ENCODE peak calls at places on chromosome X, in five cellular contexts. Z, C, U, D and B are unnamed samples.
A peak's percentile ranks its signal among the peaks of the same experiment; 100 is the strongest.

GRCh38 chrX:9339603-9340569 is 125.0 kb upstream of the TBL1X start:
- DNase-seq in U (peak; percentile 45), C (no peak), Z (no peak), D (no peak), B (no peak)

GRCh38 chrX:29617276-29617675 is 598.1 kb upstream of the MAGEB2 start:
- DNase-seq in Z (peak; percentile 69), C (no peak), D (no peak), U (peak; percentile 40), B (no peak)

GRCh38 chrX:69037786-69038185 is 127.5 kb downstream of the PJA1 start:
- DNase-seq in Z (no peak), C (peak; percentile 8), D (no peak), U (no peak), B (no peak)

GRCh38 chrX:73818200-73819116 is 255.5 kb downstream of the CHIC1 start:
- DNase-seq in U (no peak), D (no peak), Z (no peak), C (no peak), B (no peak)

GRCh38 chrX:131741103-131741581 is 197.3 kb downstream of the OR13H1 start:
- DNase-seq in C (no peak), Z (peak; percentile 81), D (no peak), U (no peak), B (peak; percentile 97)

GRCh38 chrX:52420824-52421443 is 52.1 kb downstream of the XAGE2 start:
- DNase-seq in U (no peak), C (no peak), Z (peak; percentile 55), D (no peak), B (peak; percentile 55)

GRCh38 chrX:149807747-149808458 is 26.2 kb downstream of the MAGEA9 start:
- DNase-seq in Z (no peak), D (no peak), C (no peak), U (no peak), B (no peak)

GRCh38 chrX:119015407-119016242 is 41.2 kb downstream of the LONRF3 start:
- DNase-seq in Z (peak; percentile 80), U (peak; percentile 83), C (no peak), D (no peak), B (peak; percentile 85)

GRCh38 chrX:39936886-39937770 is 160.6 kb downstream of the BCOR start:
- DNase-seq in U (no peak), D (no peak), C (no peak), Z (no peak), B (no peak)

GRCh38 chrX:56763556-56764152 is 34.6 kb downstream of the NBDY start:
- DNase-seq in U (no peak), D (no peak), C (peak; percentile 41), Z (peak; percentile 75), B (peak; percentile 89)
- H3K4me3 ChIP-seq in U (no peak overlapping the region), D (peak overlapping the region; percentile 41), C (no peak overlapping the region), Z (peak overlapping the region; percentile 49), B (no peak overlapping the region)

DNA sequence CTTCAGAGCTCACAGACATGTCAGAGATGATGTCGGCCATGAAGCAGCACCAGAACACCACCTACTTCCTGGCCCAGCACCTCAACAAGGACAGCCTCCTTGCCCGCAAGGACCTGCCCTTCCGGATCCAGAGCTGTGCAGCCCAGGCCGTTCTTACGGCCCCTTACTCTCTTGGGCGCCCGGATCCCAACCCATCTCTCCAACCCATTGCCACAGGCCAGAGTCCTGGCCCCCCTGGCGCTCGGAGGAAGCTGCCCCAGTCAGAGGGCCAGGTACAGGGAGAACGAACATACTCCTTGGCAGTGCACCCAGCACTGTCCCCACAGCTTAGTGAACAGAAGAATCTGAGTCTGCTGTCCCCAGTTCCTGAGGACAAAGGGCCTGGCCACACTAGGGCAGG is 27.9 kb upstream of the PRPS1 start:
- DNase-seq in U (no peak), D (no peak), Z (peak; percentile 31), C (no peak), B (no peak)
- H4K91ac ChIP-seq in U (no peak overlapping the region), D (no peak overlapping the region), Z (no peak overlapping the region), C (no peak overlapping the region), B (no peak overlapping the region)

GRCh38 chrX:116726806-116727205 is 264.0 kb upstream of the CT83 start:
- DNase-seq in U (no peak), Z (no peak), D (no peak), C (no peak), B (no peak)
- H3K18ac ChIP-seq in U (no peak overlapping the region), Z (no peak overlapping the region), D (no peak overlapping the region), C (no peak overlapping the region), B (no peak overlapping the region)

GRCh38 chrX:140165849-140166248 is 200.5 kb upstream of the CXorf66 start:
- DNase-seq in D (no peak), C (no peak), Z (no peak), U (no peak), B (no peak)
- H3K4me3 ChIP-seq in D (no peak overlapping the region), C (no peak overlapping the region), Z (no peak overlapping the region), U (no peak overlapping the region), B (no peak overlapping the region)

GRCh38 chrX:44596277-44596676 is 53.6 kb upstream of the FUNDC1 start:
- DNase-seq in D (no peak), Z (no peak), C (no peak), U (no peak), B (no peak)
- H4K91ac ChIP-seq in D (no peak overlapping the region), Z (no peak overlapping the region), C (no peak overlapping the region), U (no peak overlapping the region), B (no peak overlapping the region)